ENCODE peak calls at places on chromosomes 7 and 10, in eight cellular contexts. One of them, this sample, is unnamed.
A peak's percentile ranks its signal among the peaks of the same experiment; 100 is the strongest.

GRCh38 chr10:122099562-122099961 is 110.6 kb downstream of the TACC2 start:
- DNase-seq in B cell: no peak
- DNase-seq in breast epithelium: no peak
- DNase-seq in dermis blood vessel endothelial cell: no peak
- DNase-seq in activated T-cell treated with anti-CD3 and anti-CD28 coated beads, Interleukin-2, amount 50 U/mL, for 48 hours: no peak
- DNase-seq in NCI-H1105: no peak
- DNase-seq in activated T-helper 1 cell treated with anti-CD3 and anti-CD28 coated beads, Interleukin-12 subunit alpha, Interleukin-12 subunit beta, Interleukin-2, Interleukin-4 antibody, amounts not matched to agents 30 ng/mL and 10 ng/mL and 1 ng/mL, durations not matched to agents 14 hours and 24 hours and 36 hours: no peak
- DNase-seq in stimulated activated CD8-positive, alpha-beta memory T cell treated with anti-CD3 and anti-CD28 coated beads, Interleukin-15, amount 100 ng/mL, for 24 hours: no peak
- DNase-seq in this sample: no peak

GRCh38 chr7:156832195-156832877 is 60.6 kb downstream of the LMBR1 start:
- DNase-seq in B cell: no peak
- DNase-seq in breast epithelium: no peak
- DNase-seq in dermis blood vessel endothelial cell: no peak
- DNase-seq in activated T-cell treated with anti-CD3 and anti-CD28 coated beads, Interleukin-2, amount 50 U/mL, for 48 hours: no peak
- DNase-seq in NCI-H1105: no peak
- DNase-seq in activated T-helper 1 cell treated with anti-CD3 and anti-CD28 coated beads, Interleukin-12 subunit alpha, Interleukin-12 subunit beta, Interleukin-2, Interleukin-4 antibody, amounts not matched to agents 30 ng/mL and 10 ng/mL and 1 ng/mL, durations not matched to agents 14 hours and 24 hours and 36 hours: no peak
- DNase-seq in stimulated activated CD8-positive, alpha-beta memory T cell treated with anti-CD3 and anti-CD28 coated beads, Interleukin-15, amount 100 ng/mL, for 24 hours: no peak
- DNase-seq in this sample: no peak

GRCh38 chr10:30756896-30757295 is 127.3 kb upstream of the LYZL2 start:
- DNase-seq in B cell: no peak
- DNase-seq in breast epithelium: no peak
- DNase-seq in dermis blood vessel endothelial cell: no peak
- DNase-seq in activated T-cell treated with anti-CD3 and anti-CD28 coated beads, Interleukin-2, amount 50 U/mL, for 48 hours: no peak
- DNase-seq in NCI-H1105: no peak
- DNase-seq in activated T-helper 1 cell treated with anti-CD3 and anti-CD28 coated beads, Interleukin-12 subunit alpha, Interleukin-12 subunit beta, Interleukin-2, Interleukin-4 antibody, amounts not matched to agents 30 ng/mL and 10 ng/mL and 1 ng/mL, durations not matched to agents 14 hours and 24 hours and 36 hours: no peak
- DNase-seq in stimulated activated CD8-positive, alpha-beta memory T cell treated with anti-CD3 and anti-CD28 coated beads, Interleukin-15, amount 100 ng/mL, for 24 hours: no peak
- DNase-seq in this sample: no peak

GRCh38 chr10:7205656-7206055 is 205.2 kb downstream of the SFMBT2 start:
- DNase-seq in B cell: no peak
- DNase-seq in breast epithelium: no peak
- DNase-seq in dermis blood vessel endothelial cell: no peak
- DNase-seq in activated T-cell treated with anti-CD3 and anti-CD28 coated beads, Interleukin-2, amount 50 U/mL, for 48 hours: no peak
- DNase-seq in NCI-H1105: no peak
- DNase-seq in activated T-helper 1 cell treated with anti-CD3 and anti-CD28 coated beads, Interleukin-12 subunit alpha, Interleukin-12 subunit beta, Interleukin-2, Interleukin-4 antibody, amounts not matched to agents 30 ng/mL and 10 ng/mL and 1 ng/mL, durations not matched to agents 14 hours and 24 hours and 36 hours: no peak
- DNase-seq in stimulated activated CD8-positive, alpha-beta memory T cell treated with anti-CD3 and anti-CD28 coated beads, Interleukin-15, amount 100 ng/mL, for 24 hours: no peak
- DNase-seq in this sample: no peak

GRCh38 chr10:16887565-16887964 is 70.3 kb upstream of the RSU1 start:
- DNase-seq in B cell: no peak
- DNase-seq in breast epithelium: no peak
- DNase-seq in dermis blood vessel endothelial cell: peak; percentile 86
- DNase-seq in activated T-cell treated with anti-CD3 and anti-CD28 coated beads, Interleukin-2, amount 50 U/mL, for 48 hours: no peak
- DNase-seq in NCI-H1105: no peak
- DNase-seq in activated T-helper 1 cell treated with anti-CD3 and anti-CD28 coated beads, Interleukin-12 subunit alpha, Interleukin-12 subunit beta, Interleukin-2, Interleukin-4 antibody, amounts not matched to agents 30 ng/mL and 10 ng/mL and 1 ng/mL, durations not matched to agents 14 hours and 24 hours and 36 hours: no peak
- DNase-seq in stimulated activated CD8-positive, alpha-beta memory T cell treated with anti-CD3 and anti-CD28 coated beads, Interleukin-15, amount 100 ng/mL, for 24 hours: no peak
- DNase-seq in this sample: no peak

GRCh38 chr10:30557884-30558283 is 71.7 kb downstream of the LYZL2 start:
- DNase-seq in B cell: no peak
- DNase-seq in breast epithelium: no peak
- DNase-seq in dermis blood vessel endothelial cell: no peak
- DNase-seq in activated T-cell treated with anti-CD3 and anti-CD28 coated beads, Interleukin-2, amount 50 U/mL, for 48 hours: no peak
- DNase-seq in NCI-H1105: no peak
- DNase-seq in activated T-helper 1 cell treated with anti-CD3 and anti-CD28 coated beads, Interleukin-12 subunit alpha, Interleukin-12 subunit beta, Interleukin-2, Interleukin-4 antibody, amounts not matched to agents 30 ng/mL and 10 ng/mL and 1 ng/mL, durations not matched to agents 14 hours and 24 hours and 36 hours: no peak
- DNase-seq in stimulated activated CD8-positive, alpha-beta memory T cell treated with anti-CD3 and anti-CD28 coated beads, Interleukin-15, amount 100 ng/mL, for 24 hours: no peak
- DNase-seq in this sample: no peak

GRCh38 chr10:78309536-78310237 is 276.0 kb downstream of the RPS24 start:
- DNase-seq in B cell: no peak
- DNase-seq in breast epithelium: no peak
- DNase-seq in dermis blood vessel endothelial cell: no peak
- DNase-seq in activated T-cell treated with anti-CD3 and anti-CD28 coated beads, Interleukin-2, amount 50 U/mL, for 48 hours: no peak
- DNase-seq in NCI-H1105: no peak
- DNase-seq in activated T-helper 1 cell treated with anti-CD3 and anti-CD28 coated beads, Interleukin-12 subunit alpha, Interleukin-12 subunit beta, Interleukin-2, Interleukin-4 antibody, amounts not matched to agents 30 ng/mL and 10 ng/mL and 1 ng/mL, durations not matched to agents 14 hours and 24 hours and 36 hours: no peak
- DNase-seq in stimulated activated CD8-positive, alpha-beta memory T cell treated with anti-CD3 and anti-CD28 coated beads, Interleukin-15, amount 100 ng/mL, for 24 hours: no peak
- DNase-seq in this sample: no peak

GRCh38 chr10:121684276-121684675 is 86.0 kb upstream of the FGFR2 start:
- DNase-seq in B cell: no peak
- DNase-seq in breast epithelium: no peak
- DNase-seq in dermis blood vessel endothelial cell: no peak
- DNase-seq in activated T-cell treated with anti-CD3 and anti-CD28 coated beads, Interleukin-2, amount 50 U/mL, for 48 hours: no peak
- DNase-seq in NCI-H1105: no peak
- DNase-seq in activated T-helper 1 cell treated with anti-CD3 and anti-CD28 coated beads, Interleukin-12 subunit alpha, Interleukin-12 subunit beta, Interleukin-2, Interleukin-4 antibody, amounts not matched to agents 30 ng/mL and 10 ng/mL and 1 ng/mL, durations not matched to agents 14 hours and 24 hours and 36 hours: no peak
- DNase-seq in stimulated activated CD8-positive, alpha-beta memory T cell treated with anti-CD3 and anti-CD28 coated beads, Interleukin-15, amount 100 ng/mL, for 24 hours: no peak
- DNase-seq in this sample: no peak

GRCh38 chr7:117074378-117074777 is 121.1 kb downstream of the ST7 start:
- DNase-seq in B cell: no peak
- DNase-seq in breast epithelium: no peak
- DNase-seq in dermis blood vessel endothelial cell: no peak
- DNase-seq in activated T-cell treated with anti-CD3 and anti-CD28 coated beads, Interleukin-2, amount 50 U/mL, for 48 hours: no peak
- DNase-seq in NCI-H1105: no peak
- DNase-seq in activated T-helper 1 cell treated with anti-CD3 and anti-CD28 coated beads, Interleukin-12 subunit alpha, Interleukin-12 subunit beta, Interleukin-2, Interleukin-4 antibody, amounts not matched to agents 30 ng/mL and 10 ng/mL and 1 ng/mL, durations not matched to agents 14 hours and 24 hours and 36 hours: no peak
- DNase-seq in stimulated activated CD8-positive, alpha-beta memory T cell treated with anti-CD3 and anti-CD28 coated beads, Interleukin-15, amount 100 ng/mL, for 24 hours: no peak
- DNase-seq in this sample: no peak

This sample was measured in dorsolateral prefrontal cortex.